ENCODE peak calls at places on chromosome 17, in four cellular contexts. R is PC-9, V is A673, D is iPS DF 6.9. N is an unnamed sample.

GRCh38 chr17:4747847-4748246 is 8.1 kb upstream of the CXCL16 start:
- DNase-seq in R (no peak), V (no peak), D (no peak), N (no peak)

GRCh38 chr17:7711356-7711755 is 6.2 kb upstream of the DNAH2 start:
- DNase-seq in R (no peak), V (no peak), D (no peak), N (peak; percentile 61)

GRCh38 chr17:5191541-5192417 is at the start of gene ZNF594:
- DNase-seq in R (peak; percentile 98), V (peak; percentile 98), D (peak; percentile 77), N (peak; percentile 99)

GRCh38 chr17:2421315-2422147 is 20.7 kb upstream of the MNT start:
- DNase-seq in R (peak; percentile 21), V (no peak), D (no peak), N (peak; percentile 58)

GRCh38 chr17:51120357-51120738 is 320 bp downstream of the SPAG9 start:
- DNase-seq in R (no peak), V (no peak), D (no peak), N (peak; percentile 73)

GRCh38 chr17:73657473-73658116 is 13.3 kb upstream of the SDK2 start:
- DNase-seq in R (peak; percentile 12), V (peak; percentile 64), D (no peak), N (peak; percentile 48)

GRCh38 chr17:5585814-5586558 is 1.7 kb upstream of the NLRP1 start:
- DNase-seq in R (peak; percentile 15), V (no peak), D (no peak), N (peak; percentile 32)

GRCh38 chr17:65389956-65390355 is 171.5 kb downstream of the AXIN2 start:
- DNase-seq in R (no peak), V (peak; percentile 33), D (no peak), N (no peak)

GRCh38 chr17:75636381-75637142 is 3.3 kb downstream of the SMIM5 start:
- DNase-seq in R (no peak), V (no peak), D (no peak), N (no peak)

GRCh38 chr17:74020522-74020921 is 183.0 kb upstream of the RPL38 start:
- DNase-seq in R (no peak), V (no peak), D (no peak), N (no peak)

GRCh38 chr17:42562845-42563509 is 1.0 kb downstream of the COASY start:
- DNase-seq in R (no peak), V (no peak), D (no peak), N (peak; percentile 69)

GRCh38 chr17:79778504-79779087 is 648 bp downstream of the CBX2 start:
- DNase-seq in R (peak; percentile 18), V (peak; percentile 68), D (no peak), N (peak; percentile 62)

GRCh38 chr17:34578016-34578415 is 1.4 kb upstream of the TMEM132E start:
- DNase-seq in R (no peak), V (no peak), D (no peak), N (no peak)

GRCh38 chr17:80287806-80288579 is 27.3 kb downstream of the RNF213 start:
- DNase-seq in R (no peak), V (no peak), D (no peak), N (no peak)

GRCh38 chr17:6104956-6105355 is 34.8 kb downstream of the WSCD1 start:
- DNase-seq in R (no peak), V (no peak), D (no peak), N (no peak)

GRCh38 chr17:36092228-36092627 is 2.3 kb upstream of the CCL3 start:
- DNase-seq in R (no peak), V (no peak), D (no peak), N (no peak)

GRCh38 chr17:11943759-11944347 is 53.4 kb downstream of the ZNF18 start:
- DNase-seq in R (no peak), V (no peak), D (no peak), N (no peak)

GRCh38 chr17:50603340-50603739 is 31.3 kb upstream of the ABCC3 start:
- DNase-seq in R (no peak), V (peak; percentile 27), D (no peak), N (peak; percentile 74)

GRCh38 chr17:5661486-5662125 is 77.3 kb upstream of the NLRP1 start:
- DNase-seq in R (no peak), V (no peak), D (no peak), N (no peak)

GRCh38 chr17:36877774-36878173 is 59.5 kb upstream of the LHX1 start:
- DNase-seq in R (no peak), V (no peak), D (no peak), N (no peak)

GRCh38 chr17:35117984-35118383 is 1.7 kb downstream of the RAD51D start:
- DNase-seq in R (peak; percentile 35), V (peak; percentile 54), D (no peak), N (peak; percentile 77)

GRCh38 chr17:62678214-62678919 is 50.9 kb downstream of the MRC2 start:
- DNase-seq in R (no peak), V (no peak), D (no peak), N (no peak)

GRCh38 chr17:27462149-27462548 is 5.9 kb downstream of the KSR1 start:
- DNase-seq in R (no peak), V (no peak), D (no peak), N (no peak)

GRCh38 chr17:30236807-30237206 is 1.3 kb upstream of the SLC6A4 start:
- DNase-seq in R (peak; percentile 49), V (peak; percentile 46), D (no peak), N (no peak)

GRCh38 chr17:7417056-7417655 is 3.0 kb upstream of the SPEM1 start:
- DNase-seq in R (no peak), V (no peak), D (no peak), N (no peak)

GRCh38 chr17:42118545-42118944 is 2.6 kb downstream of the KAT2A start:
- DNase-seq in R (peak; percentile 31), V (peak; percentile 15), D (no peak), N (peak; percentile 88)

GRCh38 chr17:61463068-61463980 is 11.1 kb downstream of the TBX4 start:
- DNase-seq in R (no peak), V (no peak), D (no peak), N (no peak)

GRCh38 chr17:60107526-60108257 is 29.0 kb upstream of the HEATR6 start:
- DNase-seq in R (no peak), V (peak; percentile 26), D (no peak), N (peak; percentile 39)

GRCh38 chr17:57011482-57012015 is 33.6 kb downstream of the SCPEP1 start:
- DNase-seq in R (no peak), V (no peak), D (no peak), N (no peak)

GRCh38 chr17:78390241-78391050 is 12.0 kb downstream of the PGS1 start:
- DNase-seq in R (no peak), V (peak; percentile 49), D (no peak), N (no peak)

GRCh38 chr17:78392295-78392694 is 13.8 kb downstream of the PGS1 start:
- DNase-seq in R (no peak), V (no peak), D (no peak), N (no peak)

GRCh38 chr17:78391843-78392242 is 13.4 kb downstream of the PGS1 start:
- DNase-seq in R (peak; percentile 33), V (no peak), D (no peak), N (no peak)

GRCh38 chr17:78387982-78388941 is 9.8 kb downstream of the PGS1 start:
- DNase-seq in R (no peak), V (no peak), D (no peak), N (peak; percentile 55)

DNA sequence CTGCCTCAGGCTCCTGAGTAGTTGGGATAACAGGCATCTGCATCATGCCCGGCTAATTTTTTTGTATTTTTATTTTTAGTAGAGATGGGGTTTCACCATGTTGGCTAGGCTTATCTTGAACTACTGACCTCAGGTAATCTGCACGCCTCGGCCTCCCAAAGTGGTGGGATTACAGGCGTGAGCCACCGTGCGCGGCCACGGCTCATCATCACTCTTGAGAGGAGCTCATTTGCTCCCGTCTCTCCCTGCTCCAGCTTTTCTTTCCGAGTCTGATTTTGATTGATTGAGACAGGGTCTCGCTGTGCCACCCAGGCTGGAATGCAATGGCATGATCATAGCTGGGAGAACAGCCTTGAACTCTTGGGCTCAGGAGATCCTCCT is 12.6 kb downstream of the PGS1 start:
- DNase-seq in R (no peak), V (no peak), D (no peak), N (no peak)
- H3K4me1 ChIP-seq in R (peaks cover 21% of the 10 kb centered on the region), V (no peaks in the 10 kb centered on the region), D (peaks cover 5% of the 10 kb centered on the region), N (peaks cover 23% of the 10 kb centered on the region)

GRCh38 chr17:81413497-81414135 is 18.4 kb downstream of the BAHCC1 start:
- DNase-seq in R (no peak), V (no peak), D (no peak), N (no peak)

GRCh38 chr17:81414751-81415516 is 19.7 kb downstream of the BAHCC1 start:
- DNase-seq in R (no peak), V (no peak), D (no peak), N (no peak)

GRCh38 chr17:81416612-81417011 is 21.4 kb downstream of the BAHCC1 start:
- DNase-seq in R (no peak), V (no peak), D (no peak), N (no peak)

GRCh38 chr17:81417049-81417878 is 22.0 kb downstream of the BAHCC1 start:
- DNase-seq in R (no peak), V (peak; percentile 75), D (no peak), N (no peak)

DNA sequence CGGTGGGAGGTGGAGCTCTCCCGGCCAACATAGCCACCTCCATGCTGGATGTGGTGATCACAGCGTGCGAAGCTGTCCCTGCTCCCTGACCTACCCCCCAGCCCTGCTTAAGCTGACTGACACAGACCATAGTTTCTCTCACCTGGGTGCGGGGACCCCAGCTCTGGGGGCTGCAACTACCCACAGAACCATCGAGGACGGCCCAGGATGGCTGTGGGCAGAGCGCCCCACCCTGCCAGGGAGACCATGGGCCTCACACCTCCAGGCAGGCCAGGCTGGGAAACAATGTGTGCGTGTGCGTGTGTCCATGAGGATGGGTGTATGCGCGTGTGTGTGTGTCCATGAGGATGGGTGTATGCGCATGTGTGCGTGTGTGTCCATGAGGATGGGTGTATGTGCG is 20.4 kb downstream of the BAHCC1 start:
- DNase-seq in R (no peak), V (no peak), D (no peak), N (no peak)
- H3K4me1 ChIP-seq in R (peaks cover 15% of the 10 kb centered on the region), V (peaks cover 66% of the 10 kb centered on the region), D (peaks cover 5% of the 10 kb centered on the region), N (no peaks in the 10 kb centered on the region)

DNA sequence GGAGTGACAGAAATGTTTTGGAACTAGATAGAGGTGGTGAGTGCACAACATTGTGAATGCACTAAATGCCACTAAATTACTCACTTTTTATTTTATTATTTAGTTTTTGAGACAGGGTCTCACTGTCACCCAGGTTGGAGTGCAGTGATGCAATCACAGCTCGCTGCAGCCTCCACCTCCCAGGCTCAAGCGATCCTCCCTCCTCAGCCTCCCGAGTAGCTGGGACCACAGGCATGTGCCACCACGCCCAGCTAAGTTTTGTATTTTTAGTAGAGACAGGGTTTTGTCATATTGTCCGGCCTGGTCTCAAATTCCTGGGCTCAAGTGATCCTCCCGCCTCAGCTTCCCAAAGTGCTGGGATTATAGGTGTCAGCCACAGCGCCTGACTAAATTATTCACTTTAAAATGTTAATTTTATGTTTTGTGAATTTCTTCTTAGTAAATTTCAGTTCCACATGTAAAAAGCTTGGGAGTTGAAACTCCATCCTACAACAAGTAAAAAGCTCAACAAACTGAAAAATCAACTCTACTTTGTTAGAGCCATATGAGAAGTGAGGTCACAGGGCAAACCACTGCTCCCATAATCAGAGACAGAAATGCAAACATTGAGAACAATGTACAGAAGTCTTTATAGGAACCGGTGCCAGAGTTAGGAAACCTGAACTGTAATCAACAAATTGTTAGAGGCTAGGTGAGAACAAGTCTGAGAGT is 13.8 kb upstream of the SLC5A10 start:
- DNase-seq in R (no peak), V (no peak), D (no peak), N (peak; percentile 36)
- H3K4me1 ChIP-seq in R (peaks cover 12% of the 10 kb centered on the region), V (no peaks in the 10 kb centered on the region), D (no peaks in the 10 kb centered on the region), N (no peaks in the 10 kb centered on the region)

DNA sequence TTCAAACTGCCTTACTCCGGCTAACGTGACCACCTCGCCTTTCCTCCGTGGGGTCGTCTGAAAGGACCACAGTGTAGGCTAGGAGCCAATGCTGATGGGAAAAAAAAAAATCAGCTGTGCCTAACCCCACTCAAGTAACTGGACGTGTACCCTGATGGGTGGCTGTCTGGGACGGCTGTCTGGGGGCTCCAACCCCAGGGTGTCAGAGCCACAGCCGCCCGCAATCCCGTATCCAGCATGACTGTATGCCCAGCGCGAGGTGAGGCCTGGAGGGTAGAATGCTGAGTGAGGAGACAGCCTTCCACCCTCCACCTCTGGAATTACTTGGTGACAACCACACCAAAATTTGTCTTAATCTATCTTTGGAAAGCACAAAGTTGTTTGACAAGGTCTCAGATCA is 2.8 kb downstream of the CSNK1D start:
- DNase-seq in R (no peak), V (no peak), D (no peak), N (no peak)
- H3K4me1 ChIP-seq in R (peaks cover 46% of the 10 kb centered on the region), V (peaks cover 10% of the 10 kb centered on the region), D (peaks cover 4% of the 10 kb centered on the region), N (peaks cover 17% of the 10 kb centered on the region)

N was measured in Karpas-422.